ENCODE peak calls at places on chromosomes 7 and 10, in seven cellular contexts. R is transverse colon, K is activated T-cell treated with anti-CD3 and anti-CD28 coated beads for 1 hour, I is HT-29, C is ACHN, V is stromal cell of bone marrow, G is NCI-H1105. B is an unnamed sample.

GRCh38 chr7:13800694-13801448 is 188.6 kb downstream of the ETV1 start:
- DNase-seq in G (no peak), V (peak), R (no peak), C (no peak), K (no peak), I (no peak), B (no peak)

GRCh38 chr7:94313926-94314325 is 80.8 kb upstream of the COL1A2 start:
- DNase-seq in R (no peak), C (no peak), G (no peak), K (no peak), I (no peak), V (peak), B (no peak)

GRCh38 chr10:85789125-85789524 is 577.5 kb downstream of the GRID1 start:
- DNase-seq in G (no peak), C (no peak), V (no peak), R (no peak), I (no peak), K (no peak), B (no peak)

GRCh38 chr10:84263716-84264115 is 18.9 kb downstream of the RGR start:
- DNase-seq in I (no peak), V (no peak), R (no peak), K (no peak), G (no peak), C (no peak), B (peak)

GRCh38 chr10:73653701-73654100 is 2.1 kb downstream of the SYNPO2L start:
- DNase-seq in V (no peak), G (no peak), C (peak), I (peak), R (no peak), K (no peak), B (no peak)

GRCh38 chr10:104317195-104318095 is 20.8 kb downstream of the ITPRIP start:
- DNase-seq in R (no peak), I (no peak), K (no peak), C (no peak), G (no peak), V (peak), B (no peak)

GRCh38 chr7:21850531-21851285 is 95.0 kb downstream of the CDCA7L start:
- DNase-seq in R (no peak), G (no peak), K (no peak), C (no peak), V (peak), I (no peak), B (no peak)

GRCh38 chr10:75466886-75467285 is 35.5 kb downstream of the LRMDA start:
- DNase-seq in C (no peak), G (no peak), K (no peak), R (no peak), I (no peak), V (no peak), B (no peak)

B was measured in lower leg skin.